ENCODE peak calls at places on chromosomes 13 and 19, in four cellular contexts. J is stimulated activated CD8-positive, alpha-beta memory T cell treated with anti-CD3 and anti-CD28 coated beads, Interleukin-2, amount 100 ng/mL, for 1 hour; H is kidney tubule cell; K is EH. T is an unnamed sample.

GRCh38 chr19:31160346-31160926 is 188.8 kb downstream of the TSHZ3 start:
- DNase-seq in J (no peak), H (no peak), K (peak; percentile 15), T (no peak)

GRCh38 chr19:33815410-33816340 is 19.0 kb downstream of the KCTD15 start:
- DNase-seq in J (no peak), H (no peak), K (peak; percentile 56), T (no peak)

GRCh38 chr19:31586282-31586681 is 237.0 kb upstream of the TSHZ3 start:
- DNase-seq in J (no peak), H (peak; percentile 46), K (no peak), T (no peak)

GRCh38 chr13:50282016-50282415 is 266.8 kb downstream of the KCNRG start:
- DNase-seq in J (no peak), H (no peak), K (no peak), T (no peak)

GRCh38 chr13:70107498-70108271 is at the start of gene ATXN8OS:
- DNase-seq in J (no peak), H (peak; percentile 23), K (no peak), T (peak; percentile 41)

GRCh38 chr13:101283782-101284181 is 132.5 kb downstream of the NALCN start:
- DNase-seq in J (no peak), H (no peak), K (no peak), T (no peak)

GRCh38 chr19:4456843-4457653 is 546 bp downstream of the UBXN6 start:
- DNase-seq in J (peak; percentile 14), H (no peak), K (peak; percentile 75), T (peak; percentile 61)

GRCh38 chr19:23436944-23437343 is 41.7 kb upstream of the ZNF91 start:
- DNase-seq in J (no peak), H (no peak), K (no peak), T (no peak)

GRCh38 chr19:3133793-3134116 is 2.1 kb upstream of the GNA15 start:
- DNase-seq in J (no peak), H (no peak), K (no peak), T (no peak)

GRCh38 chr13:44331912-44332840 is 41.4 kb upstream of the SERP2 start:
- DNase-seq in J (no peak), H (peak; percentile 13), K (peak; percentile 90), T (peak; percentile 60)

GRCh38 chr19:47587295-47587694 is 14.3 kb upstream of the ZNF541 start:
- DNase-seq in J (no peak), H (peak; percentile 23), K (peak; percentile 53), T (no peak)

GRCh38 chr19:907183-907853 is 5.7 kb downstream of the R3HDM4 start:
- DNase-seq in J (no peak), H (no peak), K (no peak), T (no peak)

GRCh38 chr19:49795615-49796014 is 17.5 kb downstream of the FUZ start:
- DNase-seq in J (no peak), H (no peak), K (no peak), T (no peak)

GRCh38 chr19:35832054-35832453 is 19.4 kb upstream of the PRODH2 start:
- DNase-seq in J (no peak), H (no peak), K (no peak), T (no peak)

GRCh38 chr13:112943309-112944125 is 25.5 kb upstream of the MCF2L start:
- DNase-seq in J (no peak), H (peak; percentile 50), K (peak; percentile 46), T (peak; percentile 67)

GRCh38 chr13:110555601-110556223 is 5.8 kb downstream of the RAB20 start:
- DNase-seq in J (no peak), H (peak; percentile 66), K (no peak), T (no peak)

GRCh38 chr19:47446534-47447469 is 24.9 kb downstream of the SLC8A2 start:
- DNase-seq in J (no peak), H (peak; percentile 56), K (peak; percentile 29), T (no peak)

GRCh38 chr13:27141746-27142145 is 29.9 kb downstream of the USP12 start:
- DNase-seq in J (no peak), H (no peak), K (no peak), T (no peak)

GRCh38 chr13:72839831-72840426 is 58.0 kb downstream of the PIBF1 start:
- DNase-seq in J (no peak), H (peak; percentile 72), K (peak; percentile 57), T (no peak)

T was measured in mesothelial cell of epicardium.